ENCODE peak calls at places on chromosomes 12 and 14, in eight cellular contexts. X, E, O, L, P, H, Z and Q are unnamed samples. For H3K27me3, the result is how much of the 10 kb centered on the place peaks cover.

GRCh38 chr14:78902010-78902623 is 731.9 kb downstream of the NRXN3 start:
- DNase-seq in X (peak), E (peak), O (peak), L (no peak), P (no peak), H (no peak), Z (no peak), Q (no peak)

GRCh38 chr12:25256826-25257225 is 6.1 kb upstream of the KRAS start:
- DNase-seq in X (no peak), E (no peak), O (no peak), L (no peak), P (no peak), H (no peak), Z (no peak), Q (no peak)

GRCh38 chr12:130286041-130286440 is 51.6 kb upstream of the PIWIL1 start:
- DNase-seq in X (no peak), E (no peak), O (peak), L (no peak), P (no peak), H (no peak), Z (no peak), Q (no peak)

GRCh38 chr12:124792961-124793441 is 70.7 kb downstream of the SCARB1 start:
- DNase-seq in X (no peak), E (peak), O (no peak), L (no peak), P (no peak), H (no peak), Z (no peak), Q (no peak)

GRCh38 chr12:2251485-2252179 is 198.8 kb downstream of the CACNA1C start:
- DNase-seq in X (no peak), E (no peak), O (no peak), L (no peak), P (no peak), H (no peak), Z (no peak), Q (no peak)

GRCh38 chr14:93938766-93939303 is 11.7 kb downstream of the FAM181A start:
- DNase-seq in X (no peak), E (no peak), O (no peak), L (no peak), P (no peak), H (no peak), Z (no peak), Q (no peak)

GRCh38 chr12:48630346-48630745 is 51.7 kb downstream of the KANSL2 start:
- DNase-seq in X (no peak), E (no peak), O (no peak), L (no peak), P (no peak), H (no peak), Z (no peak), Q (no peak)

GRCh38 chr14:65170768-65171251 is 68.5 kb upstream of the MAX start:
- DNase-seq in X (peak), E (peak), O (peak), L (no peak), P (no peak), H (no peak), Z (peak), Q (peak)

GRCh38 chr12:122336015-122336946 is 70.0 kb upstream of the VPS33A start:
- DNase-seq in X (no peak), E (peak), O (peak), L (no peak), P (no peak), H (no peak), Z (peak), Q (peak)

GRCh38 chr14:69769623-69770022 is 2.7 kb downstream of the SRSF5 start:
- DNase-seq in X (no peak), E (no peak), O (no peak), L (no peak), P (no peak), H (no peak), Z (no peak), Q (no peak)

GRCh38 chr12:6949063-6949594 is 2.0 kb upstream of the PTPN6 start:
- DNase-seq in X (no peak), E (no peak), O (peak), L (no peak), P (no peak), H (no peak), Z (no peak), Q (no peak)

GRCh38 chr12:79262938-79263337 is 398.4 kb downstream of the SYT1 start:
- DNase-seq in X (no peak), E (peak), O (no peak), L (no peak), P (no peak), H (no peak), Z (no peak), Q (no peak)

GRCh38 chr12:98440165-98440581 is 75.2 kb upstream of the TMPO start:
- DNase-seq in X (peak), E (peak), O (no peak), L (peak), P (no peak), H (no peak), Z (no peak), Q (no peak)
- TF ChIP-seq CTCF in X (no peak), E (no peak), O (no peak), L (no peak), P (no peak), H (no peak), Z (no peak), Q (no peak)

GRCh38 chr12:116233669-116234068 is 43.8 kb downstream of the MED13L start:
- DNase-seq in X (no peak), E (peak), O (no peak), L (no peak), P (no peak), H (no peak), Z (no peak), Q (no peak)
- H3K27me3 ChIP-seq in X (under half), E (under half), O (under half), L (under half), P (under half), H (under half), Z (under half), Q (under half)

DNA sequence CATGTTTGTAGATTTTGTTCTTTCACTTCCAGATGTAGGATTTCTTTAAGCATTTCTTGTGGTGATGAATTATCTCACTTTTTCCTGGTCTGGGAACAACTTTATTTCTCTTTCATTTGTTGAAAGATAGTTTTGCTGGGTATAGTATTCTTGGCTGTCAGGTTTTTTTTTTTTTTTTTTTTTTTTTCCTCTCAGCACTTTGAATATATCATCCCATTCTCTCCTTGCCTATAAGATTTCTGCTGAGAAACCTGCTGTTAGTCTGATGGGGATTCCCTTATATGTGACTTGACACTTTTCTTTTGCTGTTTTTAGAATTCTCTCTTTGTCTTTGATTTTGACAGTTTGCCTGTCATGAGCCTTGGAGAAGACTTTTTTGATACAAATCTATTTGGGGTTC is 30.5 kb downstream of the SMCO2 start:
- DNase-seq in X (no peak), E (no peak), O (no peak), L (no peak), P (no peak), H (no peak), Z (no peak), Q (no peak)
- H3K27ac ChIP-seq in X (no peak), E (no peak), O (no peak), L (no peak), P (no peak), H (no peak), Z (no peak), Q (no peak)

GRCh38 chr12:107133462-107133861 is 40.1 kb upstream of the CRY1 start:
- DNase-seq in X (no peak), E (no peak), O (no peak), L (no peak), P (no peak), H (no peak), Z (no peak), Q (no peak)
- TF ChIP-seq CTCF in X (no peak), E (no peak), O (no peak), L (no peak), P (no peak), H (no peak), Z (no peak), Q (no peak)

DNA sequence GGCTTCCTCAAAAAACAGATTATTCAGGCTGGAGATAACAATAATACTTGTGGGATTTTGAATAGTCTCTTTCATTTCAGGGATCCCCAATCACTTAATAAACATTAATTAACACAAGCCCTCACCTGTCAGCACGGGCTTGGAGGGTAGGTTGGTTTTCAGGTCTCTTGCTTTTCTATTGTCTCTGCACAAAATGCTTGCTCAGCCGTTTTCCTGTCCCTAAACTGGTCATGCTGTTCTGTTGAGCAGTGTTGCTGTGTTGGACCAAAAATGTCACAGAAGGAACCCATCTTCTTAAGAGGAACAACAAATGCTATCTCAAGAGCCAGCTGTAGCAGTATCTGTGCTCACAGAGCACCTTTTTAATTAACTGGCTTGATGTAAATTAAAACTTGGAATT is 231.7 kb upstream of the CRY1 start:
- DNase-seq in X (no peak), E (no peak), O (no peak), L (no peak), P (no peak), H (no peak), Z (no peak), Q (no peak)
- H3K27me3 ChIP-seq in X (under half), E (under half), O (under half), L (under half), P (under half), H (under half), Z (under half), Q (under half)

DNA sequence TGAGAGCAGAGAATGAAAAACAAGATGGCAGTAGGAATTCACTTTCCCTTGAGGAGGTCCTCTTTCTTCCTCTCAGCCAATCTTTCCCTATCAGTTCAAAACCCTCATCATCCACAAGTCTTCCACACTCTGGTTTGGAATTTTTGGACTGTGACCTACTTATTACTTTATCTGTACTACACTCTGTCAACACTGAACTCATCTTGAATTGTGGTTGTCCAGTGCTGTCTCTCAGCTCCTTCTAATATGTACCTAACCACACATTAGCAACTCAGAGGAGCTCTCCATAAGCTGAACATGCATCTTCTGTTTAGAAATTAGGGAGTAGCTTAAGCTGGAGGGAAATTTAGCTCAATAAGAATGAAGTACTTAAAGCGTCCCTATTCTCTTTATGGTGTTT is 34.9 kb downstream of the SLC38A1 start:
- DNase-seq in X (no peak), E (no peak), O (no peak), L (no peak), P (no peak), H (no peak), Z (no peak), Q (no peak)
- H3K27ac ChIP-seq in X (no peak), E (no peak), O (no peak), L (no peak), P (no peak), H (no peak), Z (no peak), Q (no peak)

DNA sequence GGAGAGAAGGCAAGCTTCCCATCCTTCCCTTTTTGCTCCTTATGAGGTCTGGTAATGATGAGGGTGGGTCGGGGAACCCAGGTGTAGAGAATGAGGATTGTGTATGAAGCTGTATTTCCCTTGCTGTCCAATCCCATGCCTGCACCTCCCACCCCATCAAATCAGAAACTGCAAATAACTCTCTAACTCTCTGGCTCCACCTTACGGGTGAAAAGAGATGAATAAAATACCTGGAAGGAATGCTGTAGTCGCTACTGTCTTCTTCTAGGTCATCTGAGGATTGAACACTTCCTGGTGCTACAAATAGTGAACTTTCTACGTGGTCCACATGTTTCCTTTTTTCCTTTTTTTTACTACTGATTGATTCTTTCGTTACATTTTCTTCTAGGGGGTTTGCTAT is 38.9 kb upstream of the DICER1 start:
- DNase-seq in X (no peak), E (no peak), O (no peak), L (no peak), P (no peak), H (no peak), Z (no peak), Q (no peak)
- TF ChIP-seq CTCF in X (peak), E (no peak), O (no peak), L (no peak), P (no peak), H (peak), Z (peak), Q (peak)